ENCODE peak calls at places on chromosomes 12 and 14, in seven cellular contexts. R is AG10803; I is lower leg skin; E is CD8-positive, alpha-beta T cell; L is astrocyte of the spinal cord; W is pancreas; Q is epithelial cell of proximal tubule. T is an unnamed sample.

GRCh38 chr12:27193854-27194544 is 50.1 kb upstream of the STK38L start:
- DNase-seq in I (no peak), E (no peak), R (peak; percentile 90), L (peak; percentile 92), Q (no peak), W (no peak), T (peak; percentile 16)

GRCh38 chr12:77578471-77579262 is 252.0 kb upstream of the NAV3 start:
- DNase-seq in W (no peak), R (peak; percentile 38), L (peak; percentile 12), E (no peak), I (no peak), Q (no peak), T (no peak)

GRCh38 chr14:43687866-43688265 is 819.2 kb downstream of the FSCB start:
- DNase-seq in Q (no peak), I (no peak), W (no peak), E (no peak), L (peak; percentile 79), R (peak; percentile 1), T (no peak)

GRCh38 chr14:26833777-26834176 is 235.9 kb upstream of the NOVA1 start:
- DNase-seq in L (no peak), W (no peak), E (no peak), Q (no peak), R (no peak), I (no peak), T (no peak)

GRCh38 chr14:39169541-39169900 is 612 bp downstream of the TRAPPC6B start:
- DNase-seq in W (peak; percentile 15), Q (no peak), L (peak; percentile 14), E (no peak), I (no peak), R (no peak), T (peak; percentile 32)

GRCh38 chr14:99816217-99816616 is 23.0 kb downstream of the EML1 start:
- DNase-seq in W (no peak), R (no peak), L (no peak), Q (no peak), I (peak; percentile 54), E (no peak), T (no peak)

GRCh38 chr14:103071544-103072251 is 12.3 kb upstream of the LBHD2 start:
- DNase-seq in I (no peak), L (no peak), E (no peak), R (no peak), W (no peak), Q (no peak), T (peak; percentile 56)

GRCh38 chr14:81519200-81519998 is 14.3 kb downstream of the SEL1L start:
- DNase-seq in E (no peak), I (no peak), L (no peak), Q (no peak), W (no peak), R (no peak), T (no peak)

GRCh38 chr14:42869681-42870080 is 1263.0 kb downstream of the LRFN5 start:
- DNase-seq in I (no peak), W (no peak), Q (peak; percentile 79), L (peak; percentile 72), E (no peak), R (no peak), T (no peak)

GRCh38 chr12:58588771-58589170 is 331.5 kb downstream of the LRIG3 start:
- DNase-seq in E (no peak), W (no peak), L (no peak), R (peak; percentile 64), I (no peak), Q (no peak), T (no peak)

GRCh38 chr14:73477618-73478266 is 13.0 kb upstream of the RIOX1 start:
- DNase-seq in R (peak; percentile 41), Q (no peak), L (no peak), I (peak; percentile 56), W (peak; percentile 35), E (no peak), T (no peak)

GRCh38 chr14:52553002-52553670 is 500 bp downstream of the GPR137C start:
- DNase-seq in I (peak; percentile 86), Q (no peak), R (no peak), W (peak; percentile 43), E (peak; percentile 15), L (peak; percentile 9), T (peak; percentile 24)

GRCh38 chr12:62813031-62813829 is 121.7 kb downstream of the PPM1H start:
- DNase-seq in L (peak; percentile 69), E (no peak), Q (no peak), I (peak; percentile 92), R (peak; percentile 75), W (peak; percentile 38), T (peak; percentile 31)
- TF ChIP-seq CTCF in L (peak; percentile 76), E (peak; percentile 32), Q (peak; percentile 83), I (no peak), R (peak; percentile 89), W (peak; percentile 27), T (peak; percentile 21)

GRCh38 chr12:110578522-110579238 is 4.4 kb downstream of the PPTC7 start:
- DNase-seq in I (no peak), L (no peak), Q (no peak), R (no peak), E (no peak), W (no peak), T (no peak)
- TF ChIP-seq CTCF in I (no peak), L (no peak), Q (no peak), R (no peak), E (no peak), W (no peak), T (no peak)

GRCh38 chr14:86364634-86365033 is 834.7 kb downstream of the FLRT2 start:
- DNase-seq in W (no peak), L (no peak), Q (no peak), E (no peak), R (no peak), I (no peak), T (no peak)
- TF ChIP-seq CTCF in W (no peak), L (no peak), Q (no peak), E (no peak), R (no peak), I (no peak), T (no peak)

GRCh38 chr12:7937867-7938506 is 2.0 kb upstream of the SLC2A3 start:
- DNase-seq in R (no peak), L (peak; percentile 42), W (no peak), I (no peak), Q (no peak), E (no peak), T (no peak)
- TF ChIP-seq CTCF in R (peak; percentile 53), L (no peak), W (no peak), I (no peak), Q (peak; percentile 26), E (peak; percentile 30), T (no peak)

GRCh38 chr14:100883789-100884101 is 19.8 kb downstream of the RTL1 start:
- DNase-seq in W (no peak), R (no peak), L (no peak), Q (no peak), E (no peak), I (no peak), T (no peak)

GRCh38 chr14:100884456-100884855 is 19.1 kb downstream of the RTL1 start:
- DNase-seq in I (no peak), W (no peak), E (no peak), R (no peak), Q (no peak), L (no peak), T (no peak)

GRCh38 chr14:100882991-100883788 is 20.3 kb downstream of the RTL1 start:
- DNase-seq in I (no peak), W (no peak), R (no peak), E (no peak), L (no peak), Q (no peak), T (no peak)

GRCh38 chr14:100887728-100888335 is 15.7 kb downstream of the RTL1 start:
- DNase-seq in L (no peak), Q (no peak), E (no peak), R (no peak), I (peak; percentile 29), W (no peak), T (no peak)

DNA sequence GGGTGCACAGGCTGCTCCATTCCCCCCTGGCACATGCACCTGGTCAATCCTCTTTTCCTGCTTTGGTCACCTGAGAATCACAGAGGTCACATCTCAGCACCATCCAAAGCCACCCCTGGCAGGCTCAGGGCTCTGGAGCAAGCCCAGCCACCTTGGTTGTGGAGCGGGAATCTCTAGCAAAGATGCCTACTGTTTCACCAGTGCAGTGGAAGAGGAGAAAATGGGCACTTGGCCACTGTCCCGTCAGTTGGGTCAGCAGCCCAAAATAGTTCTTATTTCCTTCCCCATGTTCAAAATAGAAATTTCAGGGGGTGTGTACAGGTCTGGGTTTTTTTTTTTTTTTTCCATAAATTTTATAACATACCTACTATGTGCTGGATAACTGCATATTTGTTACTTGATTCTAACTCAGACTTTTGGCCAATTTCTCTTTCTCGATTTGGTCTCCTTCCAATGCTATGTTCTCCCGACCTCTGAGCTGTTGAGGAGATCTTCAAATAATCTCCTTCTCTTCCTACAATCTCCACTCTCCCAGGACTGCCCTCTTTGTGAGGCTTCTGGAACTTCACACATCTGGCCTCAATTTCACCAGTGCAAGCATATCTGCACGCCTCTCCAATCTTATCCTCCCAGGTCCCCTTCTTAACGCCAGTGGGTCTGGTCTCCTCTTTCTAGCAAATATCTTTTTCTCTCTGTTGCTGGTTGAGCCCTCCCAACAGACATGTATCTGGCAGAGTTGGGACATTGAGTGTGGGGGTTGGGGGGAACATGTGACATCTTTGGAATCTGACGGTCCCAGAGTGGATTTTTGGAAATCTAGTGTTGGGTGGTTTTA is 18.1 kb downstream of the RTL1 start:
- DNase-seq in Q (no peak), R (peak; percentile 23), I (no peak), E (no peak), L (no peak), W (no peak), T (no peak)
- TF ChIP-seq CTCF in Q (no peak), R (no peak), I (no peak), E (no peak), L (no peak), W (no peak), T (no peak)